ENCODE peak calls at places on chromosomes 13 and 19, in four cellular contexts. C is lower lobe of right lung, S is GM10248, J is D721Med. M is an unnamed sample.

GRCh38 chr19:6373813-6374108 is 1.2 kb downstream of the ALKBH7 start:
- DNase-seq in C (no peak), S (no peak), J (no peak), M (peak; percentile 42)

GRCh38 chr13:33213797-33214196 is 71.8 kb downstream of the STARD13 start:
- DNase-seq in J (no peak), C (no peak), S (no peak), M (no peak)

GRCh38 chr19:2848625-2849024 is 7.3 kb downstream of the ZNF555 start:
- DNase-seq in C (no peak), S (no peak), J (no peak), M (no peak)

GRCh38 chr19:30004403-30004802 is 62.4 kb downstream of the URI1 start:
- DNase-seq in J (no peak), S (no peak), C (no peak), M (no peak)

GRCh38 chr19:54449701-54450069 is 686 bp downstream of the LENG8 start:
- DNase-seq in J (no peak), S (no peak), C (peak; percentile 47), M (no peak)

GRCh38 chr13:26061947-26062346 is 10.1 kb upstream of the SHISA2 start:
- DNase-seq in C (no peak), S (no peak), J (no peak), M (no peak)

GRCh38 chr19:48683349-48683748 is 10.5 kb upstream of the NTN5 start:
- DNase-seq in S (no peak), J (no peak), C (peak; percentile 73), M (peak; percentile 50)

GRCh38 chr19:39413903-39414608 is 1.6 kb downstream of the PLEKHG2 start:
- DNase-seq in S (no peak), C (no peak), J (no peak), M (no peak)

GRCh38 chr19:47471733-47472457 is at the start of gene SLC8A2:
- DNase-seq in J (peak; percentile 99), S (peak; percentile 76), C (no peak), M (peak; percentile 86)

GRCh38 chr13:113513761-113514160 is 23.2 kb upstream of the DCUN1D2 start:
- DNase-seq in J (no peak), S (no peak), C (no peak), M (no peak)

GRCh38 chr13:43089912-43090498 is 66.6 kb downstream of the DNAJC15 start:
- DNase-seq in C (no peak), J (no peak), S (no peak), M (no peak)

GRCh38 chr19:17380426-17381138 is 3.4 kb upstream of the PLVAP start:
- DNase-seq in S (no peak), J (no peak), C (no peak), M (no peak)

GRCh38 chr13:112351825-112352224 is 24.3 kb upstream of the SPACA7 start:
- DNase-seq in C (no peak), S (no peak), J (no peak), M (no peak)

GRCh38 chr13:41709511-41709910 is 251.4 kb downstream of the VWA8 start:
- DNase-seq in S (no peak), J (no peak), C (no peak), M (no peak)

GRCh38 chr19:16067205-16067938 is 8.9 kb upstream of the TPM4 start:
- DNase-seq in S (no peak), C (peak; percentile 84), J (no peak), M (no peak)

GRCh38 chr13:51761638-51762350 is 42.2 kb downstream of the DHRS12 start:
- DNase-seq in J (no peak), C (no peak), S (no peak), M (no peak)

GRCh38 chr19:38561658-38562057 is 56.1 kb downstream of the MAP4K1 start:
- DNase-seq in C (peak; percentile 33), S (no peak), J (no peak), M (no peak)

DNA sequence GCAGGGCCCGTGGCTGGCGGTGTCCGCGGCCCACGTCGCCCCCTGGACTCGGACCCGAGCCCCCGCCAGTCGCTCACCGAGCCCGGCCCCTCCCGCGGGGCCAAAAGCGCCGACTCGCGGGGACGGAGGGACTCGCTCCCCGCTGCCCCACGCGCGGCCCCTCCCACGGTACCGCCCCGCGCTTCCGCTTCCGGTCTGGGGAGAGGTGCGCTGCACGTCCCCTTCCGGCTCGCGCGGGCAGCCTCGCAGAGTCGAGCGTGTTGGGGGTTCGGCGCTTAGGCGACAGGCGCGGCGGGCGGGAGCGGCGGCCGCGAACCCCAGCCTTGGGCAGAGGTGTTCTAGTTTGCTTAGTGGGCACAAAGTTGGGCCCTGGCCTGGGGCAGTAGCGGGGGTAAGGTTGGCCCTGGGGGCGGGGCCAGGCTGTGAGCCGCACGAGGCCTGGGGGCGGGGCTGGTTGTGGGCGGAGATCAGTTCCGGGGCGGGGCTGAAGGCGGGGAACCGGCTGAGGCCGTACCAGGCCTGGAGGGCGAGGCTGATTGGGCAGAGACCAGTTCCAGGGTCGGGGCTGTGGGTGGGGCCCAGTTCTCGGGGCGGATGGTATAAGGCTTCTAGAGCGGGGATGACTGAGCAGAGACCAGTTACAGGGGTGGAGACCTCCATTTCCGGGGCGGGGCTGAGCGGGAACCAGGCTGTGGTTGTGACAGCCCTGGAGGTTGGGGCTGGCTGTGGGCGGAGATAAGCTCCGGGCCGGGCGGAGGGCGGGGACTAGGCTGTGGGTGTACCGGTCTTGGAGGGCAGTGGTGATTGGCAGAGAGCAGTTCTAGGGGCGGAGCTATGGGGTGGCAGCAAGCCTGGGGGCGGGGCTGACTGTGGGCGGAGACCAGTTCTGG is at the start of the genes MBD3L1 and ZNF558:
- DNase-seq in C (peak; percentile 99), S (peak; percentile 93), J (peak; percentile 74), M (peak; percentile 93)
- TF ChIP-seq CTCF in C (peak; percentile 59), S (peak; percentile 51), J (peak; percentile 25), M (peak; percentile 45)

DNA sequence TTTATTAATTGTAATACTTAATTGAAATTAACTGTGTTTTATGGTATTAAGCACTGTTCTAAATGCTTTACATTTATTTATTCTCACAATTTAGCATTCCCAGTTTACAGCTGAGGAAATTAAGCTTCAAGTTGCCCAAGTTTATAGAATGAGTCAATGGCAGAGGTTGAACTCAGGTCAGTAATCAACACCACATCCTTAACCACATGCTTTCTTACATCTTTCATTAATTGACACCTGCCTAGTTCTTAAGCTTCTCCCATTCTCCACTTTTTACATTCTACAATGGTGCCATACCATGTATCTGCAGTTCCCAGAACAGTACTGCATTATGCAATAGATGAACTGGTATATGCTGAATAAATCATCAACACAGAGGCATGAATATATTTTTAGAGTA is 11.7 kb upstream of the RBM26 start:
- DNase-seq in S (no peak), C (no peak), J (no peak), M (no peak)
- TF ChIP-seq CTCF in S (no peak), C (no peak), J (no peak), M (no peak)

DNA sequence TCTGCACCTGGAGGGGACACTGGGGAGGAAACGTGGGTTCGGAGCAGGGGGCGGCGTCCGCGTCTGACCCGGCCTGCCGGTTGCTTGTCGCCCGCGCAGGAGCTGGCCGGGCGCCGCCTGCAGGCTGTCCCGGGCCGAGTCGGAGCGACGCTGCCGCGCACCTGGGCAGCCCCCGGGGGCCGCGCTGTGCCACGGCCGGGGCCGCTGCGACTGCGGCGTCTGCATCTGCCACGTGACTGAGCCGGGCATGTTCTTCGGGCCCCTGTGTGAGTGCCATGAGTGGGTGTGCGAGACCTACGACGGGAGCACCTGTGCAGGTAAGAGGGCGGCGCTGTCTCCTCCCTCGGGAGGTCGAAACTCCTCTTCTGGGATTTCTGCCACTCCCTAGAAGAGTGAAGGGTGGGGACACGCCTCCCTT is 1.3 kb downstream of the ITGBL1 start:
- DNase-seq in S (peak; percentile 20), J (no peak), C (peak; percentile 50), M (peak; percentile 12)
- TF ChIP-seq CTCF in S (no peak), J (no peak), C (peak; percentile 35), M (peak; percentile 25)

GRCh38 chr13:60134376-60134775 is 29.4 kb downstream of the DIAPH3 start:
- DNase-seq in C (no peak), S (no peak), J (no peak), M (no peak)
- TF ChIP-seq CTCF in C (no peak), S (peak; percentile 12), J (no peak), M (peak; percentile 33)

GRCh38 chr13:58712191-58712590 is 1080.6 kb downstream of the PCDH17 start:
- DNase-seq in C (no peak), J (no peak), S (no peak), M (no peak)
- TF ChIP-seq CTCF in C (no peak), J (no peak), S (no peak), M (no peak)

DNA sequence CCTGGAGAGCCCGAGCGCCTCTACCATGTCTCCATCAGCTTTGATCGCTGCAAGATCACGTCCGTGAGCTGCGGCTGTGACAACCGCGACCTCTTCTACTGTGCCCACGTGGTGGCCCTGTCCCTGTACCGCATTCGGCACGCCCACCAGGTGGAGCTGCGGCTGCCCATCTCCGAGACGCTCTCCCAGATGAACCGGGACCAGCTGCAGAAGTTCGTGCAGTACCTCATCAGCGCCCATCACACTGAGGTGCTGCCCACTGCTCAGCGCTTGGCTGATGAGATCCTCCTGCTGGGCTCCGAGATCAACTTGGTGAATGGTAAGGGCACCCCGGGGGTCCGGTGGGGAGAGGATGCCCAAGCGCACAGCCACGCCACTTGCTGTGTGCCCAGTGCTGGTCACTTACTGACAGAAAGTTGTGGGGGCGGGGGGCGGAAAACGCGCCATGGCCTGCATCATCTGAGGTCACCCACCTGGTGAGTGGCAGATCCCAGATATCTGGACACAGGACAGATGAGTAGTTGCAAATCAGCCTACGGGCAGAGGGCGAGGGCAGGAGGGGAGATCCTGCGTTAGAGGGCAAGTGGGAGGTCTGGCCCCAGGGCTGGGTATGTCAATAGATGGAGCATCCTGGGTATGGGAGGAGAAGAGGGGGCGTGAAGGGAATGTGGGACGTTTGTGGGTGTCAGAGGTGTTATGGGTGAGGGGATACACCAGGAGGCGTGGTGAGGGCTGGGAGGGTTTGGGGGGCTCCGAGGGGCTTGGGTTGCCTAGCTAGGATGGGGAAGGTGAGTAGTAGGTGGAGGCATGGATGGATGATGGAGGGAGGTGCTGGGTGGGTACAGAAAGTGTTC is 9.8 kb downstream of the ZSWIM4 start:
- DNase-seq in S (peak; percentile 18), J (no peak), C (peak; percentile 57), M (no peak)
- TF ChIP-seq CTCF in S (no peak), J (no peak), C (peak; percentile 31), M (no peak)